ENCODE peak calls at places on chromosome 11, in nine cellular contexts. R is LoVo; G is left lung; M is activated T-cell treated with anti-CD3 and anti-CD28 coated beads, Interleukin-2, amount 50 U/mL, for 72 hours; C is AG08395; S is fibroblast of the conjunctiva; Q is GM23248; W is kidney tubule cell; O is activated gamma-delta T cell treated with anti-CD3 and anti-CD28 coated beads, Interleukin-2, amount 50 U/mL, for 16 hours. Z is an unnamed sample.

GRCh38 chr11:123235117-123235686 is 40.2 kb upstream of the CLMP start:
- DNase-seq in Q (peak; percentile 60), G (peak; percentile 77), M (peak; percentile 61), C (no peak), S (no peak), R (no peak), W (peak; percentile 34), O (peak; percentile 20), Z (no peak)

GRCh38 chr11:46383974-46384701 is 2.7 kb downstream of the MDK start:
- DNase-seq in W (no peak), C (no peak), M (no peak), S (no peak), O (no peak), Q (no peak), G (no peak), R (peak; percentile 73), Z (no peak)

GRCh38 chr11:94776351-94777321 is 8.5 kb downstream of the AMOTL1 start:
- DNase-seq in M (no peak), G (peak; percentile 50), W (peak; percentile 78), O (no peak), Q (peak; percentile 83), R (peak; percentile 27), C (peak; percentile 35), S (no peak), Z (no peak)

GRCh38 chr11:19398772-19399542 is 158.2 kb upstream of the E2F8 start:
- DNase-seq in M (no peak), W (no peak), Q (peak; percentile 82), C (peak; percentile 59), G (no peak), S (peak; percentile 64), O (no peak), R (no peak), Z (peak; percentile 85)

GRCh38 chr11:56027354-56027753 is at the start of gene OR5AS1:
- DNase-seq in W (no peak), G (no peak), O (no peak), R (no peak), C (no peak), M (no peak), S (no peak), Q (no peak), Z (no peak)

GRCh38 chr11:10042699-10043098 is 251.3 kb downstream of the SBF2 start:
- DNase-seq in W (peak; percentile 3), O (no peak), G (peak; percentile 15), R (peak; percentile 34), Q (peak; percentile 71), S (no peak), M (no peak), C (peak; percentile 8), Z (no peak)

GRCh38 chr11:7899418-7899817 is 31.6 kb downstream of the OR10A6 start:
- DNase-seq in S (no peak), W (no peak), G (no peak), C (no peak), M (no peak), R (no peak), Q (no peak), O (no peak), Z (no peak)

GRCh38 chr11:100625041-100625440 is 62.0 kb upstream of the ARHGAP42 start:
- DNase-seq in M (no peak), C (no peak), O (no peak), S (no peak), Q (no peak), R (no peak), G (no peak), W (no peak), Z (no peak)

GRCh38 chr11:15819679-15820286 is 536.6 kb downstream of the SOX6 start:
- DNase-seq in W (peak; percentile 64), Q (peak; percentile 69), R (peak; percentile 68), O (no peak), G (peak; percentile 91), M (peak; percentile 57), C (peak; percentile 61), S (peak; percentile 29), Z (no peak)

GRCh38 chr11:6812391-6813005 is 13.0 kb upstream of the OR6A2 start:
- DNase-seq in R (peak; percentile 43), Q (peak; percentile 54), M (peak; percentile 50), O (no peak), C (peak; percentile 51), G (no peak), S (peak; percentile 9), W (peak; percentile 63), Z (no peak)

GRCh38 chr11:126172596-126173038 is 38.8 kb downstream of the RPUSD4 start:
- DNase-seq in M (no peak), O (no peak), R (no peak), Q (peak; percentile 85), W (no peak), S (peak; percentile 47), G (no peak), C (peak; percentile 82), Z (peak; percentile 63)

GRCh38 chr11:130653838-130654601 is 205.6 kb downstream of the ADAMTS15 start:
- DNase-seq in S (peak; percentile 65), C (peak; percentile 79), W (peak; percentile 84), Q (peak; percentile 72), G (peak; percentile 84), R (no peak), M (no peak), O (no peak), Z (no peak)

GRCh38 chr11:747176-748006 is at the start of gene TALDO1:
- DNase-seq in G (peak; percentile 99), C (peak; percentile 95), W (peak; percentile 90), M (peak; percentile 96), R (peak; percentile 95), S (peak; percentile 57), O (peak; percentile 69), Q (peak; percentile 97), Z (peak; percentile 25)

GRCh38 chr11:117929568-117930207 is 486 bp upstream of the TMPRSS13 start:
- DNase-seq in G (no peak), W (no peak), M (no peak), O (no peak), C (no peak), S (no peak), R (no peak), Q (no peak), Z (no peak)

GRCh38 chr11:71240865-71241691 is 11.3 kb downstream of the SHANK2 start:
- DNase-seq in Q (peak; percentile 84), O (no peak), M (no peak), S (peak; percentile 65), W (peak; percentile 90), C (peak; percentile 47), R (no peak), G (no peak), Z (peak; percentile 64)

GRCh38 chr11:118565062-118565461 is 669 bp downstream of the IFT46 start:
- DNase-seq in O (no peak), G (no peak), Q (peak; percentile 78), M (no peak), R (no peak), C (peak; percentile 36), S (no peak), W (no peak), Z (no peak)

GRCh38 chr11:60810583-60810982 is 25.4 kb downstream of the MS4A10 start:
- DNase-seq in R (no peak), W (no peak), M (no peak), C (no peak), Q (no peak), O (no peak), S (no peak), G (no peak), Z (no peak)

GRCh38 chr11:72783144-72783910 is 10.5 kb downstream of the STARD10 start:
- DNase-seq in C (no peak), R (no peak), O (no peak), W (no peak), M (no peak), G (no peak), Q (no peak), S (no peak), Z (no peak)

GRCh38 chr11:27296406-27296994 is 66.5 kb downstream of the CCDC34 start:
- DNase-seq in R (peak; percentile 56), C (peak; percentile 66), W (peak; percentile 68), O (no peak), Q (peak; percentile 77), M (no peak), S (peak; percentile 59), G (no peak), Z (no peak)

GRCh38 chr11:4748435-4748834 is 21.3 kb downstream of the OR51F1 start:
- DNase-seq in G (no peak), Q (peak; percentile 31), W (no peak), R (no peak), S (no peak), C (no peak), M (no peak), O (no peak), Z (peak; percentile 23)